ENCODE peak calls at places on chromosomes 11 and 22, in six cellular contexts. Z, R, A, I, H and C are unnamed samples.

GRCh38 chr11:69462106-69463045 is 19.1 kb upstream of the LINC01488 start:
- DNase-seq in Z (no peak), R (no peak), A (peak), I (no peak), H (no peak), C (peak)

GRCh38 chr11:89491141-89491690 is at the start of gene NOX4:
- DNase-seq in Z (no peak), R (peak), A (peak), I (peak), H (no peak), C (peak)

GRCh38 chr11:35214792-35215193 is 75.8 kb downstream of the CD44 start:
- DNase-seq in Z (peak), R (no peak), A (peak), I (peak), H (no peak), C (no peak)

GRCh38 chr11:288328-289144 is at the start of gene PGGHG:
- DNase-seq in Z (no peak), R (peak), A (peak), I (no peak), H (peak), C (peak)

GRCh38 chr22:29890760-29891159 is 7.8 kb downstream of the MTMR3 start:
- DNase-seq in Z (no peak), R (no peak), A (no peak), I (no peak), H (no peak), C (no peak)

GRCh38 chr11:118928108-118928869 is 2.6 kb upstream of the BCL9L start:
- DNase-seq in Z (no peak), R (peak), A (peak), I (peak), H (peak), C (peak)

GRCh38 chr22:46575915-46576555 is 38.6 kb upstream of the CELSR1 start:
- DNase-seq in Z (no peak), R (no peak), A (no peak), I (no peak), H (peak), C (peak)

GRCh38 chr11:1542267-1542666 is 29.8 kb downstream of the DUSP8 start:
- DNase-seq in Z (no peak), R (no peak), A (no peak), I (no peak), H (peak), C (no peak)

GRCh38 chr11:66317322-66317765 is 500 bp upstream of the CD248 start:
- DNase-seq in Z (no peak), R (peak), A (peak), I (peak), H (no peak), C (no peak)

GRCh38 chr11:50267851-50268250 is 235.2 kb downstream of the OR4C45 start:
- DNase-seq in Z (no peak), R (no peak), A (no peak), I (no peak), H (no peak), C (no peak)

GRCh38 chr22:45221201-45221600 is 19.5 kb downstream of the KIAA0930 start:
- DNase-seq in Z (no peak), R (no peak), A (no peak), I (no peak), H (no peak), C (no peak)

GRCh38 chr11:68270334-68271022 is 1.3 kb downstream of the C11orf24 start:
- DNase-seq in Z (no peak), R (no peak), A (no peak), I (no peak), H (peak), C (no peak)

GRCh38 chr22:43153916-43154315 is 2.6 kb downstream of the TSPO start:
- DNase-seq in Z (no peak), R (no peak), A (no peak), I (no peak), H (no peak), C (no peak)

GRCh38 chr11:61174949-61175348 is 13.7 kb upstream of the VPS37C start:
- DNase-seq in Z (no peak), R (no peak), A (no peak), I (no peak), H (no peak), C (no peak)

GRCh38 chr22:19120829-19121630 is 1.2 kb downstream of the DGCR2 start:
- DNase-seq in Z (no peak), R (no peak), A (no peak), I (peak), H (peak), C (no peak)

GRCh38 chr11:91163619-91164451 is 941.0 kb upstream of the CHORDC1 start:
- DNase-seq in Z (no peak), R (no peak), A (peak), I (peak), H (no peak), C (no peak)

GRCh38 chr22:50702261-50702671 is 29.6 kb downstream of the SHANK3 start:
- DNase-seq in Z (no peak), R (no peak), A (no peak), I (no peak), H (no peak), C (peak)

GRCh38 chr22:42768385-42769035 is 47.8 kb upstream of the A4GALT start:
- DNase-seq in Z (no peak), R (no peak), A (no peak), I (no peak), H (no peak), C (no peak)

GRCh38 chr22:50469377-50470305 is 5.2 kb downstream of the SBF1 start:
- DNase-seq in Z (no peak), R (no peak), A (peak), I (peak), H (peak), C (no peak)

DNA sequence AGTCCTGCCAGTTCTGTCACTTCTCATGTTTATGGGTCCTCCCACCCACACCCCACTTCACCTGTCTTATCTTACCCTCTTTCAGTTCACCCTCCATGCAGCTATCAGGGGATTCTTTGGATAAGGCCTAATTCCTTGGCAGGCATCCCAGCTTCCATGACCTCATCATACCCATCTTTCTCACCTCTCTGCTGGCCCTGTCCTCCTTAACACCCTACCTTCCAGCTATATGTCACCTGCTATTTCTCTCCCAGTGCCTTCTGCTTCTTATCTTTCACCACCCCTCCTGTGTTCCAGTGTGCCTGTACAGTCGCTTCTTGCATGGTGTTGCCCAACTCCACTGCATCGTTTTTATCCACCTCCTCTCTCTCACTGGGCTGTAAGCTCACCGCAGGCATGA is 28.3 kb downstream of the SNU13 start:
- DNase-seq in Z (no peak), R (no peak), A (no peak), I (no peak), H (no peak), C (no peak)
- H3K27ac ChIP-seq in Z (no peak), R (no peak), A (peak), I (no peak), H (no peak), C (no peak)

GRCh38 chr22:36897611-36898010 is 15.8 kb upstream of the CSF2RB start:
- DNase-seq in Z (no peak), R (no peak), A (no peak), I (no peak), H (no peak), C (no peak)
- H3K27ac ChIP-seq in Z (no peak), R (no peak), A (no peak), I (no peak), H (no peak), C (no peak)

GRCh38 chr11:96061094-96061493 is 137.2 kb upstream of the MTMR2 start:
- DNase-seq in Z (no peak), R (no peak), A (no peak), I (no peak), H (no peak), C (no peak)
- H3K27ac ChIP-seq in Z (no peak), R (no peak), A (no peak), I (no peak), H (no peak), C (no peak)

DNA sequence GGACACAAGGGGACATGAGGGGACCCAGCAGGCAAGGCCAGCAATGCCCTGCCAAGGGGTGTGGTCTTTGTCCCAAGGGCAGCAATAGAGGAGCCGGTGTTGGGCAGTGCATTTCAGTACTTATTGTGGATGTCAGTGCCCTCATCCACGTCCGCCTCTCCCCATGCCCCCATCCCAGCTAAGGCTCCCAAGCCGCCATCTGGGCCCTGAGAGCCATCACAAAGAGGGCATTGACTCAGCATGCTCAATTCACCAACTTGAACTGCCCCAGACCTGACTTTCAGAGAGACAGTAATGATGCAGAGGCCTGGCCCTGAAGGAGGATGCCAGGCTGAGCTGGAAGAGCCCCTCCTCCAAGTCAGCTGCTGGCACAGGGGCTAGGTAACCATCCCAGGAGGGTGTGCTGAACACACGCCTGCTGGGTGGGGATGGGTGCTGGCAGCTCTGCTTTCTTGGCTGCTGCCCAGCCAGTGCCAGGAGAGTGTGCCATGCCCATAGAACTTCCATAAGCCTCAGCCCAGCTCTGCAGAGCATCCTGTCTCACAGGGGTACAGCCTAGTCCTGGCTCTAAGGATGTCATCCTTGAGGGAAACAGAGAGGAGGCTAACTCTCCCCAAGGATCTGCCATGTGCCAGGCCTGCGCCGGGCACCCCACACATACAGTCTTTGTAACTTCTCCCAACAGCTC is 46.5 kb downstream of the PDE2A start:
- DNase-seq in Z (no peak), R (no peak), A (no peak), I (no peak), H (peak), C (no peak)
- H3K27ac ChIP-seq in Z (no peak), R (peak), A (no peak), I (no peak), H (peak), C (no peak)